ENCODE peak calls at places on chromosome 11, in four cellular contexts. A is K562, C is GM12878, R is HepG2. Y is an unnamed sample.

GRCh38 chr11:3225159-3225758 is 6.6 kb upstream of the MRGPRG start:
- DNase-seq in R (no peak), C (no peak), A (no peak), Y (no peak)

GRCh38 chr11:45869551-45869950 is 15.9 kb upstream of the MAPK8IP1 start:
- DNase-seq in C (no peak), R (no peak), A (no peak), Y (no peak)

GRCh38 chr11:29449280-29450074 is 567.4 kb downstream of the KCNA4 start:
- DNase-seq in A (no peak), R (no peak), C (no peak), Y (no peak)

GRCh38 chr11:59783632-59784090 is 26.9 kb downstream of the MRPL16 start:
- DNase-seq in R (no peak), A (no peak), C (no peak), Y (no peak)

GRCh38 chr11:30917859-30918478 is 331.8 kb upstream of the MPPED2 start:
- DNase-seq in C (no peak), A (peak), R (peak), Y (peak)

GRCh38 chr11:108559340-108559739 is 34.2 kb downstream of the EXPH5 start:
- DNase-seq in C (no peak), A (no peak), R (no peak), Y (no peak)

GRCh38 chr11:111819161-111820058 is 52.0 kb downstream of the ALG9 start:
- DNase-seq in A (no peak), R (no peak), C (no peak), Y (no peak)

GRCh38 chr11:17985517-17985916 is 27.3 kb downstream of the SERGEF start:
- DNase-seq in C (no peak), R (peak), A (no peak), Y (no peak)

GRCh38 chr11:43735931-43736330 is 55.4 kb downstream of the HSD17B12 start:
- DNase-seq in R (no peak), A (no peak), C (no peak), Y (no peak)

GRCh38 chr11:2583605-2583958 is 116.2 kb downstream of the KCNQ1OT1 start:
- DNase-seq in A (no peak), R (no peak), C (no peak), Y (no peak)

GRCh38 chr11:770642-771616 is 6.4 kb downstream of the GATD1 start:
- DNase-seq in R (no peak), A (no peak), C (no peak), Y (no peak)

GRCh38 chr11:60927061-60927592 is 2.9 kb downstream of the TMEM132A start:
- DNase-seq in C (no peak), A (no peak), R (no peak), Y (no peak)

GRCh38 chr11:48005878-48006277 is 25.5 kb downstream of the PTPRJ start:
- DNase-seq in A (no peak), R (no peak), C (no peak), Y (no peak)
- TF ChIP-seq TARDBP in A (no peak), R (no peak), C (no peak), Y (no peak)

DNA sequence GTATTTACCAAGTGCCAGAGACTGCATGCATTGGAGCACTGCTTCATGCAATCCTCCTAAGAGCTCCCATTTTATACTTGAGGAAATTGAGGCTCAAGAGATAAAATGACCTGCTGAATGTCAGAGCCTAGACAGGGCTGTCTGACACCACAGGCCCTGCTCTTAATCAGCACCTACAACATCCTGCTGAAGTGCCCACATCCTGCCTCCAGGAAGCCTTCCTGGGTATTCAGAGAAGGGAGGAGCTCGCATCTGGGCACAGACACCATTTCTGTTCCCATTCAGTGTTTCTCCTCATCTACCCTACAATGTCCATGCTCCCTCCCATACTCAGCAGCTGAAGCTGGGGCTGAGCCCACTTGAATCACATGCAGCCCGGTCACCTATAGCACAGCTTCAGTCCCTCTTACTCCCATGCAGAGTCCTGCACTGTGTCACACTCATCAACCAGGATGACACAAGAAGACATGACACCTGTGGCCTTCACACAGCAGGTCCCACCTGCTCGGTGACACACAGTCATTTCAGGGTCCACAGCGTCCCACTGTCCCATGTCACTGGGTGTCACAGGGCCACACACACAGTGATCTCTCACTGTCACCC is 53.1 kb downstream of the PDE2A start:
- DNase-seq in C (no peak), R (no peak), A (no peak), Y (no peak)
- TF ChIP-seq TARDBP in C (no peak), R (no peak), A (no peak), Y (no peak)

DNA sequence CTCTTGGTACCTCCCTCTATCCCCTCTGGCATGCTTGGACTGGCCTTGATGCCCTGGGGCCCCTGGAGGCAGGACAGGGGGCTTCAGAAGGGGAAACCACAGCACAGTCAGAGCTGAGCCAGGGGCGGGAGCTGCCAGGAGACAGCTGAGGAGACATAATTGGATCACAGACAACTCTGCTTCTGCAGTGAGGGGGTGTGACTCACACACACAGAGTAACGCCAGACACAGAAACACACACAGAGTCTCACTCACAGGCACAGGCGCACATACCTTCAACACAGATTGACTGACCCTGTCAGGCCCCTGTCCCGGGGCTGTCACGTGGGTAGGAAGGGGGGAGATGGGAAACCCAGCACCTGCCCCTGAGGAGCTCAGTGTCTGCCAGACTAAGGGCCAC is 20.6 kb downstream of the STARD10 start:
- DNase-seq in R (no peak), A (no peak), C (no peak), Y (no peak)
- TF ChIP-seq TARDBP in R (no peak), A (no peak), C (no peak), Y (no peak)

DNA sequence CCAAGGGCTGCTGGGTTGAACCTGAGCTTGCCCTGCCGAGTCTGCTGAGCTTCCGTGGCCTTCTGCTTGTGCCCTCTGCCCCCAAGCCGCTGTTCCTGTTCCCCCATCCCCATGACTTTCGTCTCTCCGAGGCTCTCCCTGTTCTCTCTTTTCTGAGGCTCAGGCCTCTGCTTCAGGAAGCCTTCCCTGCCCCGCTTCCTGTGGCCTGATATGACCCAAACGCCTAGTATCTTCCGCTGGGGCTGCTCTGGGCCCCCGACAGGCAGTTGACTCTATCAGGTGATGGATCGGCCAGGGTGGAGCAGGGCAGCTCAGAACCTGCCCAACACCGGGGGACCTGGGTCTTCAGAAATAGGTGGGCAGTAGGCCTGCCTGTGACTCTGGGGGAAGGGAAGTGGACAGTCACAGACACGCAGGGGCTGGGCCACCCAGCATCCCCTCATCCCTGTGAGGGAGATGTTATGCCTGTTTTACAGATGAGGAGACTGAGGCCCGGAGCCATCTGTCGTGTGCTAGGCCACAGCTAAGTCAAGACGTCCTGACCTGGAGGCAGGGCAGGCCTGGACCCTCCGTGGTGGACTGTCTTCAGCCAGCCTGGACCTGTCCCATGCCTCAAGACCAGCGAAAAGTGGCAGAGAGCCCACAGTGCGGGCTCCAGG is 16.3 kb downstream of the BAD start:
- DNase-seq in A (no peak), R (no peak), C (no peak), Y (no peak)
- TF ChIP-seq TARDBP in A (no peak), R (no peak), C (no peak), Y (no peak)

DNA sequence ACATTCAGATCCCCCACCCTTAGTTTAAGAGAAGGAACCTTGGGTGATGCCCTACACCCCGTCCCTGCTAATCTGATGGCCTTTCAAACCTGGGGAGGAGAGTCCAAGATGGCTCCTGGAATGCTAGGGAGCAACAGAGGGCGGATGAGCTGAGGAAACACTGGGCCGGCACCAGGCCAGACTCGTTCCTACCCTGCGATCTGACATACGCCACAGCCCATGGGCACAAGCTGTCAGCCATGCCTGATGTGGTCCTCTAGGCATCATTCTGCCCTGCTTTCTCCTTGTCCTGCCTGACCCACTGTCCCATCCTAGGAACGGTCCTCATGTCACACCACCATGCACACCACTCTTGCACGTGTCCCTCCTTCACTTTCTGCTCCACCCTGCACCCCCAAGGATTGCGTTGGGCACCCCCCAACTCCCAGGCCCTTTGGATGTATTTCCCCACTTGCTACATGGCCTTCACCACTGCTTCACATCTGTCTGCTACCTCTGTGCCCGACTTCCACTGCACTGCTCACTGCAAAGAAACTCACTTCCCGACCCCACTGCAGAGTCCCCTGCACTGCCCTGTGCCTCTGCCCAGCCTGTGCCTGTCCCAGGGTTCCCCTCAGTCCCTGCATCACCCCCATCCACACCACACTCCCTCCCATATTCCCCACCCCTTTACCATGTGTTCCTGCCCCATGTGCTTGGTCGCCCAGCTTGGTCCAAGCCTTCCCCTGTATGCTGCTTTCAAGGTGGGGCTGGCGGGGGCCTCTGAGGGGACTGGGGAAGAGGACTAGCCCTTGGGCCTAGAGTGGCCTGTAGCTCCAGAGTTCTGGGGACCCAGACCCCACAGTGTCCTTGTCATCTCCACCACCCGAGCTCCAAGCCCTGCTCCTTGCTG is 29.2 kb downstream of the USP35 start:
- DNase-seq in R (no peak), A (no peak), C (no peak), Y (no peak)
- TF ChIP-seq TARDBP in R (no peak), A (no peak), C (no peak), Y (no peak)

GRCh38 chr11:87137711-87138110 is 100.0 kb downstream of the TMEM135 start:
- DNase-seq in R (no peak), A (no peak), C (no peak), Y (no peak)
- TF ChIP-seq TARDBP in R (no peak), A (no peak), C (no peak), Y (no peak)

GRCh38 chr11:122882189-122882808 is at the start of gene JHY:
- DNase-seq in A (no peak), C (no peak), R (no peak), Y (no peak)
- TF ChIP-seq TARDBP in A (no peak), C (no peak), R (no peak), Y (no peak)

DNA sequence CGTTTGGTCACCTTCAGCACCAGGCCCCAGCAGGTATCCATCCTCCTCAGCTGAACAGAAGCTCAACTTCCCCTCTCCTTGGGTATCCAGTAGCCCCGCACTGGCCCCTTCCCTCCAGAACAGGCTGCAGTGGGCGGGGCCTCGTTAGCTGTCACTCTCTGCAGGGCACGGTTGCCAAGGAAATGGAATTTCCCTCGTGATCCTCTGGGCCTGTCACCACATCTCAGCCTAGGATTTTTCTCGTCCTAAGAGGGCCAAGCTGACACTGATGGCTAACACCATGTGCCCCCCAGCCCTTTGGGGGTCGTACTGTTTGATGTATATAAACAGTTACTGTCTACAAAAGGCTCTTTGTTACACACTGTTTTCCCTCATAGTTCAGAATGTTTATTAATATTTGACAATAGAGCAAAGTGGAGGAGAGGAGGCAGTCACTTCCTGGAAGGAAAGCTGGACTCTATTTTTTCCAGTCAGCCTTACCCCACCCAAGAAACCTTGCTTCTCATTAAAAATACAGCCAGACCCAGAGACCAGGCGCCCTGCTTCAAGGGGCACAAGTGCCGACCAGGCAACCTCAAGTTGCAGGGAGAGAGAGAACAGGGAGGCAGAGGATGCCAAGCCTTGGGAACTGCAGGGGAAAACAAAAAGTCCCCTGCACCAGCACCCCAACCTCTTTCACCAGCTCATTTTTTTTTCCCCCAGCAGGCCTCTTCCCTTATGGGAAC is 44.5 kb downstream of the FEZ1 start:
- DNase-seq in C (no peak), R (no peak), A (peak), Y (peak)
- TF ChIP-seq TARDBP in C (no peak), R (no peak), A (no peak), Y (no peak)

DNA sequence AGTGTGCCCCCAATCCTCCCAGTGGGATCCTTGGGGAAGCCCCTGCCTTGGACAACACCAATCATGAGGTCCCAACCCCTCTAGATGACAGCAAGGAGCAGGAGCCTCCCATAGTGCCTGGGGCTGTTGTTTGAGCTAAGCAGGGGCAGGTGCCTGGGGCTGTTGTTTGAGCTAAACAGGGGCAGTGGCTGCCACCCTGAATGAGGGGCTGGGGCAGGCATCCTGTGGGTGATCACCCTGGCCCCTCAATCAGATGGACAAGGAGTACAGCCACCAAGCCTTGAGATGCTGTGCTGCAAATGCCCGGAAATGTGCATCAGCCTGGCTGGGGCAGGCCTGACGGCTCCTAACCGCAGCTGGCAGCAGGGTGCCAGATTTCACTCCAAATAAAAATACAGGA is 66.7 kb downstream of the MYEOV start:
- DNase-seq in R (no peak), C (no peak), A (no peak), Y (no peak)
- TF ChIP-seq TARDBP in R (no peak), C (no peak), A (no peak), Y (no peak)

Y was measured in HEK293T.